ENCODE peak calls at places on chromosomes 4 and X, in eight cellular contexts. F, S, A, U, H, E, P and L are unnamed samples.

GRCh38 chr4:89212666-89213381 is 94.8 kb downstream of the GPRIN3 start:
- DNase-seq in F (no peak), S (peak; percentile 4), A (peak; percentile 7), U (no peak), H (no peak), E (no peak), P (no peak), L (no peak)

GRCh38 chrX:39527045-39527444 is 570.7 kb downstream of the BCOR start:
- DNase-seq in F (no peak), S (peak; percentile 69), A (peak; percentile 24), U (no peak), H (no peak), E (no peak), P (no peak), L (no peak)

GRCh38 chrX:94435799-94436198 is 761.8 kb downstream of the FAM133A start:
- DNase-seq in F (no peak), S (no peak), A (no peak), U (no peak), H (no peak), E (no peak), P (no peak), L (no peak)

GRCh38 chrX:18792828-18793227 is 85.4 kb downstream of the PPEF1 start:
- DNase-seq in F (no peak), S (no peak), A (no peak), U (no peak), H (no peak), E (no peak), P (no peak), L (no peak)

GRCh38 chr4:81454498-81454897 is 17.2 kb downstream of the RASGEF1B start:
- DNase-seq in F (no peak), S (no peak), A (no peak), U (no peak), H (no peak), E (no peak), P (no peak), L (no peak)

GRCh38 chr4:141826260-141826659 is 189.9 kb downstream of the IL15 start:
- DNase-seq in F (no peak), S (no peak), A (no peak), U (no peak), H (no peak), E (no peak), P (no peak), L (no peak)

GRCh38 chr4:176272799-176273198 is 3.8 kb upstream of the ASB5 start:
- DNase-seq in F (no peak), S (no peak), A (no peak), U (no peak), H (no peak), E (no peak), P (no peak), L (no peak)

GRCh38 chrX:8815460-8816065 is 14.4 kb upstream of the FAM9A start:
- DNase-seq in F (no peak), S (peak; percentile 21), A (peak; percentile 13), U (no peak), H (no peak), E (no peak), P (peak; percentile 41), L (no peak)

GRCh38 chr4:139200102-139200501 is 23.1 kb upstream of the ELF2 start:
- DNase-seq in F (no peak), S (no peak), A (no peak), U (no peak), H (peak; percentile 2), E (no peak), P (no peak), L (no peak)

GRCh38 chr4:80393246-80393969 is 57.9 kb downstream of the CFAP299 start:
- DNase-seq in F (no peak), S (peak; percentile 65), A (peak; percentile 63), U (no peak), H (no peak), E (no peak), P (no peak), L (no peak)

GRCh38 chr4:151730003-151730559 is 30.7 kb downstream of the GATB start:
- DNase-seq in F (no peak), S (peak; percentile 10), A (no peak), U (no peak), H (no peak), E (peak; percentile 66), P (peak; percentile 22), L (no peak)

GRCh38 chrX:10397349-10397748 is 223.0 kb downstream of the MID1 start:
- DNase-seq in F (no peak), S (no peak), A (no peak), U (no peak), H (no peak), E (no peak), P (no peak), L (no peak)

GRCh38 chr4:24792552-24792951 is 2.8 kb upstream of the SOD3 start:
- DNase-seq in F (no peak), S (no peak), A (no peak), U (no peak), H (no peak), E (no peak), P (no peak), L (no peak)

GRCh38 chr4:24794916-24795665 is at the start of gene SOD3:
- DNase-seq in F (peak; percentile 85), S (peak; percentile 92), A (peak; percentile 84), U (no peak), H (peak; percentile 95), E (peak; percentile 57), P (peak; percentile 67), L (peak; percentile 27)

GRCh38 chr4:24794111-24794860 is 1.1 kb upstream of the SOD3 start:
- DNase-seq in F (no peak), S (peak; percentile 88), A (no peak), U (no peak), H (no peak), E (no peak), P (no peak), L (no peak)

GRCh38 chr4:24791043-24791442 is 4.3 kb upstream of the SOD3 start:
- DNase-seq in F (no peak), S (no peak), A (no peak), U (no peak), H (no peak), E (no peak), P (no peak), L (no peak)

DNA sequence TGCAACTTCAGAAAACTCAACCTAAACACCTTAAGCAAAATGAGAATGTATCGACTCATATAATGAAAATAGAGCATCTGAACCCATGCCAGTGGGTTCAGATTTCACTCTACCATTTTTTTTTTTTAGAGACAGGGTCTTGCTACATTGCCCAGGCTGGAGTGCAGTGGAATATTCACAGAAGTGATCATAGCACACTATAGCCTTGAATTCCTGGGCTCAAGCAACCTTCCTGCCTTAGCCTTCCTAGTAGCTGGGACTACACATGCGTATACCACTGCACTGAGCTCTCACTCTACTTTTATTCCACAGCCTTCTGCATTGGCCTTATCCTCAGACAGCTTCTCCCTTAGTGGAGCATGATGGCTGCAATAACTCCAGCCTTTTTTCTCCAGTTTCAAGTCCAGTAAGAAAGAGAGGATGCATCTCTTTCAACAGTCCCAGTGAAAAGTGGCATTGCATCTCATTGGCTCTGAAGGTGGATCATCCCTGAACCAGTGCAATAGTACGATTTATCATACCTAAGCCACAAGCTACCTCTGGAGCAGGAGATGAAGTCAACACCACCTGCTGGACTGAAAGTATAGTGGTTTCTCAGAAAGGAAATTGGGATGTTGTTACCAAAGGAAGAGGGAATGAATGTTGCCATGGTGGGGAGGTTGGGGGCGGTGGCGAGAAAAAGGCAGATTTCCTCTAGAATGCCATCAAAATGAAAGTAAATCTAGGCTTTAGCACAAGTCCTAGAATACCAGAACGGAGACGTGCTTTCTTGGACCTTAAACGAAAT is 2.0 kb upstream of the SOD3 start:
- DNase-seq in F (no peak), S (no peak), A (no peak), U (no peak), H (no peak), E (no peak), P (no peak), L (no peak)
- TF ChIP-seq CTCF in F (peak; percentile 20), S (peak; percentile 46), A (peak; percentile 31), U (no peak), H (no peak), E (peak; percentile 25), P (no peak), L (peak; percentile 26)

GRCh38 chrX:154020500-154021115 is 906 bp upstream of the IRAK1 start:
- DNase-seq in F (no peak), S (peak; percentile 38), A (no peak), U (no peak), H (no peak), E (no peak), P (no peak), L (no peak)

GRCh38 chrX:154019061-154019621 is 561 bp downstream of the IRAK1 start:
- DNase-seq in F (no peak), S (no peak), A (no peak), U (no peak), H (no peak), E (no peak), P (peak; percentile 35), L (no peak)

GRCh38 chrX:154017766-154018517 is 1.8 kb downstream of the IRAK1 start:
- DNase-seq in F (no peak), S (no peak), A (no peak), U (no peak), H (no peak), E (no peak), P (no peak), L (no peak)

GRCh38 chrX:154019633-154020499 is at the start of gene IRAK1:
- DNase-seq in F (peak; percentile 71), S (peak; percentile 51), A (peak; percentile 66), U (peak; percentile 53), H (no peak), E (peak; percentile 80), P (peak; percentile 60), L (peak; percentile 41)

DNA sequence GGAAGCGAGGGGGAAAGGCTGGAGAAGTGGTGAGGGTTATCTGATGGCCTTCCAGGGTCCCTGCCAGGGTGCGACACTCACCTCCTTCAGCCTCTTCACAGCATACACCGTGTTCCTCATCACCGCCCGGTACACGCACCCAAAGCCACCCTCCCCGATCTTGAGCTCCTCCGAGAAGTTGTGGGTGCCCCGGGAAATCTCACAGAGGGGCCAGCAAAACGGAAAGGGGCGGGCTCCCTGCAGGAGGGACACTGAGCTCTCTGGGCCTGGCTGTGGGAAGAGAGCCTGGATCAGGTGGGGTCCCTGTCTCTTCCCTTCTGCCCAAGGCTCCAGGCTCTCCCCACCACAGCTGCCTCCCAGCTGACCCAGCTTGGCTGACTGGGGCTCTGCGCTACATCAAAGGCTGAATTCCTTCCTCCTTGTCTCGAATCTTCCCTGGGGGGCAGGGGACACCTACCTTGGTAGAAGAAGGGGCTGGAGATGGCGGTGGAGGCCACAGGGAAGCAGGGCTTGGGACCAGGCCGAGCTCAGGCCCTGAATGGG is 1.1 kb downstream of the IRAK1 start:
- DNase-seq in F (no peak), S (no peak), A (no peak), U (no peak), H (no peak), E (no peak), P (no peak), L (no peak)
- TF ChIP-seq CTCF in F (no peak), S (no peak), A (no peak), U (no peak), H (no peak), E (no peak), P (no peak), L (no peak)

GRCh38 chr4:116705466-116705865 is 379.9 kb downstream of the TRAM1L1 start:
- DNase-seq in F (no peak), S (no peak), A (no peak), U (no peak), H (no peak), E (no peak), P (no peak), L (no peak)

GRCh38 chr4:116702949-116703348 is 382.4 kb downstream of the TRAM1L1 start:
- DNase-seq in F (no peak), S (no peak), A (no peak), U (no peak), H (no peak), E (no peak), P (no peak), L (no peak)
- TF ChIP-seq CTCF in F (no peak), S (no peak), A (no peak), U (no peak), H (no peak), E (no peak), P (no peak), L (no peak)

GRCh38 chr4:161320377-161320776 is 843.4 kb downstream of the FSTL5 start:
- DNase-seq in F (no peak), S (peak; percentile 6), A (no peak), U (no peak), H (no peak), E (no peak), P (peak; percentile 11), L (peak; percentile 18)
- TF ChIP-seq CTCF in F (peak; percentile 31), S (peak; percentile 32), A (peak; percentile 26), U (no peak), H (no peak), E (no peak), P (peak; percentile 50), L (peak; percentile 66)